ENCODE peak calls at places on chromosomes 3 and 15, in five cellular contexts. One of them, this sample, is unnamed. For H3K4me1, the result is how much of the 10 kb centered on the place peaks cover.

GRCh38 chr15:59993950-59994401 is 10.1 kb upstream of the FOXB1 start:
- DNase-seq in GM23338: peak
- DNase-seq in sigmoid colon: no peak
- DNase-seq in left lung: no peak
- DNase-seq in cardiac muscle cell: no peak
- DNase-seq in this sample: no peak

GRCh38 chr15:89360294-89360971 is 25.8 kb upstream of the POLG start:
- DNase-seq in GM23338: peak
- DNase-seq in sigmoid colon: no peak
- DNase-seq in left lung: no peak
- DNase-seq in cardiac muscle cell: no peak
- DNase-seq in this sample: no peak

GRCh38 chr3:72274511-72275295 is 489.8 kb upstream of the PROK2 start:
- DNase-seq in GM23338: no peak
- DNase-seq in sigmoid colon: peak
- DNase-seq in left lung: no peak
- DNase-seq in cardiac muscle cell: peak
- DNase-seq in this sample: no peak

GRCh38 chr3:194617827-194618226 is 15.4 kb downstream of the TMEM44 start:
- DNase-seq in GM23338: no peak
- DNase-seq in sigmoid colon: no peak
- DNase-seq in left lung: peak
- DNase-seq in cardiac muscle cell: peak
- DNase-seq in this sample: no peak

GRCh38 chr15:90086868-90087268 is 15.4 kb downstream of the IDH2 start:
- DNase-seq in GM23338: peak
- DNase-seq in sigmoid colon: no peak
- DNase-seq in left lung: no peak
- DNase-seq in cardiac muscle cell: peak
- DNase-seq in this sample: no peak

GRCh38 chr15:74327756-74328155 is 39.7 kb downstream of the CYP11A1 start:
- DNase-seq in GM23338: no peak
- DNase-seq in sigmoid colon: no peak
- DNase-seq in left lung: no peak
- DNase-seq in cardiac muscle cell: no peak
- DNase-seq in this sample: no peak

GRCh38 chr3:45787551-45787950 is 8.8 kb downstream of the SLC6A20 start:
- DNase-seq in GM23338: no peak
- DNase-seq in sigmoid colon: no peak
- DNase-seq in left lung: no peak
- DNase-seq in cardiac muscle cell: no peak
- DNase-seq in this sample: no peak

GRCh38 chr3:112136959-112137693 is 4.1 kb upstream of the GCSAM start:
- DNase-seq in GM23338: peak
- DNase-seq in sigmoid colon: no peak
- DNase-seq in left lung: no peak
- DNase-seq in cardiac muscle cell: peak
- DNase-seq in this sample: no peak

GRCh38 chr3:196949750-196950149 is 7.4 kb upstream of the NCBP2 start:
- DNase-seq in GM23338: no peak
- DNase-seq in sigmoid colon: no peak
- DNase-seq in left lung: no peak
- DNase-seq in cardiac muscle cell: no peak
- DNase-seq in this sample: no peak

GRCh38 chr15:66673410-66674322 is 28.4 kb upstream of the SMAD6 start:
- DNase-seq in GM23338: peak
- DNase-seq in sigmoid colon: no peak
- DNase-seq in left lung: peak
- DNase-seq in cardiac muscle cell: peak
- DNase-seq in this sample: no peak

GRCh38 chr15:87873501-87873900 is 383.0 kb downstream of the NTRK3 start:
- DNase-seq in GM23338: no peak
- DNase-seq in sigmoid colon: no peak
- DNase-seq in left lung: no peak
- DNase-seq in cardiac muscle cell: peak
- DNase-seq in this sample: no peak

GRCh38 chr3:125679258-125679657 is 84.0 kb upstream of the OSBPL11 start:
- DNase-seq in GM23338: peak
- DNase-seq in sigmoid colon: no peak
- DNase-seq in left lung: no peak
- DNase-seq in cardiac muscle cell: no peak
- DNase-seq in this sample: no peak

GRCh38 chr15:70195808-70196304 is 98.1 kb upstream of the TLE3 start:
- DNase-seq in GM23338: no peak
- DNase-seq in sigmoid colon: peak
- DNase-seq in left lung: no peak
- DNase-seq in cardiac muscle cell: peak
- DNase-seq in this sample: peak

GRCh38 chr3:94896994-94897393 is 834.1 kb downstream of the NSUN3 start:
- DNase-seq in GM23338: no peak
- DNase-seq in sigmoid colon: no peak
- DNase-seq in left lung: no peak
- DNase-seq in cardiac muscle cell: no peak
- DNase-seq in this sample: no peak

GRCh38 chr15:89364341-89364740 is 29.7 kb upstream of the POLG start:
- DNase-seq in GM23338: no peak
- DNase-seq in sigmoid colon: no peak
- DNase-seq in left lung: no peak
- DNase-seq in cardiac muscle cell: no peak
- DNase-seq in this sample: no peak

GRCh38 chr15:29988689-29989088 is 94.1 kb upstream of the GOLGA8J start:
- DNase-seq in GM23338: no peak
- DNase-seq in sigmoid colon: no peak
- DNase-seq in left lung: no peak
- DNase-seq in cardiac muscle cell: no peak
- DNase-seq in this sample: no peak

GRCh38 chr15:79168922-79169322 is 78.3 kb upstream of the RASGRF1 start:
- DNase-seq in GM23338: peak
- DNase-seq in sigmoid colon: no peak
- DNase-seq in left lung: no peak
- DNase-seq in cardiac muscle cell: peak
- DNase-seq in this sample: no peak

GRCh38 chr3:17643691-17644090 is 98.7 kb downstream of the TBC1D5 start:
- DNase-seq in GM23338: no peak
- DNase-seq in sigmoid colon: no peak
- DNase-seq in left lung: no peak
- DNase-seq in cardiac muscle cell: peak
- DNase-seq in this sample: no peak

GRCh38 chr15:96428742-96429141 is 98.2 kb downstream of the NR2F2 start:
- DNase-seq in GM23338: no peak
- DNase-seq in sigmoid colon: no peak
- DNase-seq in left lung: no peak
- DNase-seq in cardiac muscle cell: peak
- DNase-seq in this sample: no peak

GRCh38 chr3:107953707-107954106 is 137.1 kb downstream of the CD47 start:
- DNase-seq in GM23338: no peak
- DNase-seq in sigmoid colon: no peak
- DNase-seq in left lung: no peak
- DNase-seq in cardiac muscle cell: no peak
- DNase-seq in this sample: no peak

DNA sequence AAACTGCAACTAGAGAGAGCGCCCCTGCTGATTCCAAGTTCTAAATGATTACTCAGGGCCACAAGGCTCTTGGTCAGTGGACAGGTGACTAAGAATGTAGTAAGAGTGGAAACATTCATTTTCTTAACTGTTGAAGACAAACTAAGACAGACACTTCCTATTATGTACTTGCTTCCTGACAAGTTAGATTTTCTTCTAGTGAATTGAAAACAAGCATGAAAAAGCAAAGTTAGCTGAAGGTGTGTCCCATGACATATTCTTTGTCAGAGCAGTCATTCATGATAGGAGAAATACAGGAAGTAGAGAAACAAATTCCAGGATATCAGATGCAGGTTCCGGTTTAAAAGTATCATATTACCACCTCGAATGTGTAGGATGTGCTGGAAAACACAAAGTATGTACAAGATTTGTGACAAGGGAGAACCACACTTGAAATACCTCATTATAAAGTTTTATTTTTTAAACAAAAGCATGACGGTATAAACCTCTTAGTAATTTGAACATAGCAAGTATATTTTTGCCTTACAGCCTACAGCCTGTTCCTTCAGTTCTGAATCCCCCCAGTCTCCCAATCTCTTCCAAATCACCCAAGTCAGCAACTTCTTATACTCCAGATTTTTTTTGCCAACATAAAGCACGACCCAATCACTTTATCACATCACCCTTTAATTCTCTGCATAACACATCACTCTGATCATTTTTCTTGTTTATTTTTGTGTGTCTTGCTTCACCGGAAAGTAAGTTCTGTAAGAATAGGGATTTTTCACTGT is 6.2 kb downstream of the TSPAN3 start:
- DNase-seq in GM23338: no peak
- DNase-seq in sigmoid colon: no peak
- DNase-seq in left lung: no peak
- DNase-seq in cardiac muscle cell: no peak
- DNase-seq in this sample: no peak
- H3K27ac ChIP-seq in GM23338: no peak
- H3K27ac ChIP-seq in sigmoid colon: no peak
- H3K27ac ChIP-seq in left lung: peak
- H3K27ac ChIP-seq in cardiac muscle cell: peak
- H3K27ac ChIP-seq in this sample: no peak

GRCh38 chr3:133574260-133574881 is 885 bp downstream of the CDV3 start:
- DNase-seq in GM23338: peak
- DNase-seq in sigmoid colon: peak
- DNase-seq in left lung: peak
- DNase-seq in cardiac muscle cell: peak
- DNase-seq in this sample: peak
- H3K4me1 ChIP-seq in GM23338: under half
- H3K4me1 ChIP-seq in sigmoid colon: under half
- H3K4me1 ChIP-seq in left lung: under half
- H3K4me1 ChIP-seq in cardiac muscle cell: under half
- H3K4me1 ChIP-seq in this sample: under half

DNA sequence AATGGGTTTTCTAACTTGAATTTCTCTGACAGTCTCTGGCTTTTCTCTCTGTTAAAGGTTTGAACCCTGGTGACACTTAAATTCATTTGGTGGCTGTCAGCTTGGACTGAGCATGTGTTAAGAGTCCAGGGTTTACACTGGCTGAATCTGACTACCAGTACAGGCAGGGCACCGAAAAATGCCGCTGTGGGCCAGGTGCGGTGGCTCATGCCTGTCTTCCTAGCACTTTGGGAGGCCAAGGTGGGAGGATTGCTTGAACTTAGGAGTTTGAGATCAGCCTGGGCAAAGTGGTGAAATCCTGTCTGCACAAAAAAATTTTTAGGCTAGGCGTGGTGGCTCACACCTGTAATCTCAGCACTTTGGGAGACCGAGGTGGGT is 1.8 kb downstream of the MANF start:
- DNase-seq in GM23338: no peak
- DNase-seq in sigmoid colon: no peak
- DNase-seq in left lung: no peak
- DNase-seq in cardiac muscle cell: no peak
- DNase-seq in this sample: no peak
- H3K27ac ChIP-seq in GM23338: no peak
- H3K27ac ChIP-seq in sigmoid colon: peak
- H3K27ac ChIP-seq in left lung: no peak
- H3K27ac ChIP-seq in cardiac muscle cell: peak
- H3K27ac ChIP-seq in this sample: peak

GRCh38 chr3:150547045-150547753 is 612 bp downstream of the EIF2A start:
- DNase-seq in GM23338: no peak
- DNase-seq in sigmoid colon: no peak
- DNase-seq in left lung: no peak
- DNase-seq in cardiac muscle cell: peak
- DNase-seq in this sample: no peak
- H3K4me1 ChIP-seq in GM23338: under half
- H3K4me1 ChIP-seq in sigmoid colon: under half
- H3K4me1 ChIP-seq in left lung: under half
- H3K4me1 ChIP-seq in cardiac muscle cell: under half
- H3K4me1 ChIP-seq in this sample: under half

GRCh38 chr15:62554164-62554563 is 389.1 kb upstream of the C2CD4B start:
- DNase-seq in GM23338: no peak
- DNase-seq in sigmoid colon: no peak
- DNase-seq in left lung: no peak
- DNase-seq in cardiac muscle cell: no peak
- DNase-seq in this sample: no peak

GRCh38 chr15:62561572-62561970 is 396.5 kb upstream of the C2CD4B start:
- DNase-seq in GM23338: peak
- DNase-seq in sigmoid colon: no peak
- DNase-seq in left lung: no peak
- DNase-seq in cardiac muscle cell: no peak
- DNase-seq in this sample: no peak

GRCh38 chr15:62560943-62561571 is 396.0 kb upstream of the C2CD4B start:
- DNase-seq in GM23338: peak
- DNase-seq in sigmoid colon: no peak
- DNase-seq in left lung: no peak
- DNase-seq in cardiac muscle cell: no peak
- DNase-seq in this sample: no peak

GRCh38 chr15:62558640-62559039 is 393.6 kb upstream of the C2CD4B start:
- DNase-seq in GM23338: peak
- DNase-seq in sigmoid colon: no peak
- DNase-seq in left lung: no peak
- DNase-seq in cardiac muscle cell: no peak
- DNase-seq in this sample: no peak

GRCh38 chr15:62559049-62559733 is 394.1 kb upstream of the C2CD4B start:
- DNase-seq in GM23338: no peak
- DNase-seq in sigmoid colon: no peak
- DNase-seq in left lung: no peak
- DNase-seq in cardiac muscle cell: peak
- DNase-seq in this sample: no peak
- H3K27ac ChIP-seq in GM23338: no peak
- H3K27ac ChIP-seq in sigmoid colon: peak
- H3K27ac ChIP-seq in left lung: no peak
- H3K27ac ChIP-seq in cardiac muscle cell: no peak
- H3K27ac ChIP-seq in this sample: peak

GRCh38 chr3:182970811-182971418 is 9.4 kb downstream of the DCUN1D1 start:
- DNase-seq in GM23338: no peak
- DNase-seq in sigmoid colon: no peak
- DNase-seq in left lung: no peak
- DNase-seq in cardiac muscle cell: no peak
- DNase-seq in this sample: no peak

GRCh38 chr3:182971637-182972036 is 8.7 kb downstream of the DCUN1D1 start:
- DNase-seq in GM23338: no peak
- DNase-seq in sigmoid colon: no peak
- DNase-seq in left lung: no peak
- DNase-seq in cardiac muscle cell: peak
- DNase-seq in this sample: no peak

GRCh38 chr3:182969853-182970252 is 10.5 kb downstream of the DCUN1D1 start:
- DNase-seq in GM23338: no peak
- DNase-seq in sigmoid colon: no peak
- DNase-seq in left lung: no peak
- DNase-seq in cardiac muscle cell: no peak
- DNase-seq in this sample: no peak

GRCh38 chr3:182967218-182968204 is 12.8 kb downstream of the DCUN1D1 start:
- DNase-seq in GM23338: no peak
- DNase-seq in sigmoid colon: no peak
- DNase-seq in left lung: no peak
- DNase-seq in cardiac muscle cell: no peak
- DNase-seq in this sample: no peak

DNA sequence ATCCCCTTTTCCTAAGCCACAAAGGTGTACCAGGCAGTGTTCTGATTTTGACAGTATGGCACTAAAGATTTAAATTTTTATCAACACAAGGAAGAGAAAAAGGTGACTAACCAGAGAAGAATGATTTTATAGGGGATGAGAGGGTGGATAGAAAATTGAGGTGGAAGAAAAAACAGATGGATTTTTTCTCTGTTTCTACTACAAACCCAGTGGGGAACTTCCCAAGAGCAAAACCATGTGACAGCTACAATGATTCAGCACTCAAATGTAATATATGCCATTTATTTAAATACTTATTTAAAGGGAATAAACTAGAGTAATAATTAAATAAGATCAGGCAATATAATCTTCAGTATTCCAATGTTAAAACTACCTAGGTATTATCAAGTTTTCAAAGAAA is 11.1 kb downstream of the DCUN1D1 start:
- DNase-seq in GM23338: no peak
- DNase-seq in sigmoid colon: no peak
- DNase-seq in left lung: no peak
- DNase-seq in cardiac muscle cell: peak
- DNase-seq in this sample: no peak
- H3K4me1 ChIP-seq in GM23338: under half
- H3K4me1 ChIP-seq in sigmoid colon: under half
- H3K4me1 ChIP-seq in left lung: under half
- H3K4me1 ChIP-seq in cardiac muscle cell: under half
- H3K4me1 ChIP-seq in this sample: under half

This sample was measured in breast epithelium.